ENCODE peak calls at places on chromosomes 1 and 21, in ten cellular contexts. K is astrocyte of the spinal cord, U is right lobe of liver, P is bronchial epithelial cell, J is GM06990, Y is colonic mucosa, C is IMR-90, A is lower leg skin, V is astrocyte of the cerebellum, Z is tibial artery. O is an unnamed sample.

GRCh38 chr1:99886841-99887240 is 36.7 kb downstream of the AGL start:
- DNase-seq in K (peak), U (no peak), P (peak), J (no peak), Y (no peak), C (peak), A (no peak), V (no peak), Z (no peak), O (no peak)

GRCh38 chr1:110602466-110602865 is 3.7 kb downstream of the KCNA2 start:
- DNase-seq in K (no peak), U (no peak), P (no peak), J (no peak), Y (no peak), C (no peak), A (no peak), V (no peak), Z (no peak), O (no peak)

GRCh38 chr1:241482761-241483250 is 36.7 kb downstream of the FH start:
- DNase-seq in K (peak), U (no peak), P (peak), J (no peak), Y (no peak), C (peak), A (no peak), V (no peak), Z (no peak), O (peak)

GRCh38 chr1:168767885-168768584 is 39.0 kb upstream of the DPT start:
- DNase-seq in K (peak), U (no peak), P (peak), J (no peak), Y (no peak), C (peak), A (no peak), V (peak), Z (peak), O (peak)

GRCh38 chr1:15965228-15965767 is 10.6 kb downstream of the ZBTB17 start:
- DNase-seq in K (no peak), U (no peak), P (no peak), J (no peak), Y (no peak), C (peak), A (peak), V (no peak), Z (no peak), O (peak)

GRCh38 chr1:25134801-25135585 is 97.3 kb downstream of the SYF2 start:
- DNase-seq in K (no peak), U (no peak), P (no peak), J (no peak), Y (no peak), C (no peak), A (no peak), V (no peak), Z (peak), O (no peak)

GRCh38 chr21:34728479-34728878 is 59.7 kb downstream of the CLIC6 start:
- DNase-seq in K (no peak), U (no peak), P (no peak), J (no peak), Y (peak), C (no peak), A (no peak), V (no peak), Z (peak), O (no peak)

GRCh38 chr1:235051521-235051920 is 77.1 kb downstream of the TOMM20 start:
- DNase-seq in K (no peak), U (no peak), P (no peak), J (no peak), Y (no peak), C (no peak), A (no peak), V (no peak), Z (peak), O (no peak)

GRCh38 chr1:205417884-205418283 is 4.0 kb downstream of the LEMD1 start:
- DNase-seq in K (no peak), U (no peak), P (no peak), J (no peak), Y (no peak), C (no peak), A (peak), V (no peak), Z (no peak), O (no peak)

GRCh38 chr1:14140800-14141526 is 441.0 kb downstream of the PRDM2 start:
- DNase-seq in K (no peak), U (no peak), P (no peak), J (no peak), Y (no peak), C (no peak), A (no peak), V (peak), Z (peak), O (peak)

GRCh38 chr1:197393105-197393504 is 125.1 kb downstream of the CRB1 start:
- DNase-seq in K (no peak), U (no peak), P (no peak), J (no peak), Y (no peak), C (no peak), A (no peak), V (no peak), Z (no peak), O (no peak)

GRCh38 chr1:236774926-236775325 is 20.2 kb upstream of the MTR start:
- DNase-seq in K (no peak), U (no peak), P (peak), J (no peak), Y (no peak), C (peak), A (no peak), V (no peak), Z (no peak), O (peak)

GRCh38 chr1:67441183-67441582 is 11.0 kb upstream of the SERBP1 start:
- DNase-seq in K (peak), U (no peak), P (no peak), J (no peak), Y (no peak), C (peak), A (no peak), V (peak), Z (peak), O (peak)

GRCh38 chr1:226674892-226675719 is 64.0 kb downstream of the ITPKB start:
- DNase-seq in K (no peak), U (no peak), P (no peak), J (peak), Y (peak), C (no peak), A (no peak), V (no peak), Z (peak), O (no peak)

GRCh38 chr1:169892819-169893644 is 664 bp downstream of the SCYL3 start:
- DNase-seq in K (peak), U (peak), P (peak), J (no peak), Y (peak), C (peak), A (no peak), V (no peak), Z (peak), O (peak)

GRCh38 chr1:54965624-54966340 is 14.6 kb upstream of the TMEM61 start:
- DNase-seq in K (peak), U (no peak), P (peak), J (peak), Y (peak), C (peak), A (peak), V (no peak), Z (peak), O (peak)
- H3K4me3 ChIP-seq in K (no peak), U (no peak), P (no peak), J (no peak), Y (no peak), C (no peak), A (no peak), V (no peak), Z (no peak), O (no peak)

DNA sequence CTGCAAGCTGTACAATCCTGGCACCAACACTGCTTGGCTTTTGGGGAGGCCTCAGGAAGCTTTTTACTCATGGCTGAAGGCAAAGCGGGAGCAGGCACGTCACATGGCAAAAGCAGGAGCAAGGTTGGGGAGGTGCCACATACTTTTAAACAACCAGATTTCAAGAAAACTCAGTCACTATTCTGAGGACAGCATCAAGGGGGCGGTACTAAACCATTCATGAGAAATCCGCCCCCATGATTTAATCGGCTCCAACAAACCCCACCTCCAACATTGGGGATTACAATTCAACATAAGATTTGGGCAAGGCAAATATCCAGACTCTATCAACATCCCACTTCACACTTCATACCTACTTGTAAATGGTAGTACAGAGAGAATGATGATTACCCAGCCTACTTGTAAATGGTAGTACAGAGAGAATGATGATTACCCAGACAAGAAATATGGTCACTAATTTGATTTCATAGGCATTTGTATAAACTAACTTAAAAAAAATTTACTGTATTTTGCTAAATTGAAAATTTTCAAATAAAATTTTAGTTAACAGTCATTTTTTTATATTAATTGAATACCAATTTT is 24.9 kb downstream of the ATP5PF start:
- DNase-seq in K (no peak), U (no peak), P (no peak), J (no peak), Y (no peak), C (no peak), A (no peak), V (no peak), Z (no peak), O (no peak)
- TF ChIP-seq CTCF in K (no peak), U (no peak), P (no peak), J (no peak), Y (no peak), C (no peak), A (no peak), V (no peak), Z (no peak), O (no peak)

GRCh38 chr1:116503535-116504307 is 67.1 kb downstream of the CD58 start:
- DNase-seq in K (no peak), U (no peak), P (no peak), J (no peak), Y (no peak), C (no peak), A (peak), V (no peak), Z (no peak), O (no peak)
- H3K4me3 ChIP-seq in K (no peak), U (no peak), P (no peak), J (no peak), Y (no peak), C (no peak), A (no peak), V (no peak), Z (no peak), O (no peak)

GRCh38 chr1:9428601-9429368 is 110.5 kb upstream of the SLC25A33 start:
- DNase-seq in K (peak), U (peak), P (peak), J (peak), Y (peak), C (peak), A (peak), V (peak), Z (peak), O (peak)
- TF ChIP-seq CTCF in K (peak), U (peak), P (peak), J (no peak), Y (no peak), C (peak), A (no peak), V (peak), Z (no peak), O (peak)

DNA sequence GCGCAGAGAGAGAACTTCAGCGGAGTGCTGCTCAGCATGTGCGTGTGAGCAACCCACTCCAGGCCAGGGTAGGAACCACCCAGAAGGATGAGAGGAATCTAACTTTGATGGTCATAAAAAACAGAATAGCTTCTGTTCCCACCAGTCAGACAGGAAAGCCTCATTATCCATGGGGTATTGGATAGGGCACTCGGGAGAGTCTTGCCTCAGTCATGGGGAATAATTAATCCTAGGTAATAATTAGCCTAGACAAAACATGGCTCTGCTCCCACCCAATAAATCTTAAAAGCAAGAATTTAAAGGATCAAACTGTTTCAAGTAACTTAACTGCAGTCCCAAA is 35.3 kb downstream of the LDLRAD1 start:
- DNase-seq in K (no peak), U (no peak), P (no peak), J (no peak), Y (no peak), C (no peak), A (no peak), V (no peak), Z (no peak), O (no peak)
- H3K4me3 ChIP-seq in K (peak), U (peak), P (no peak), J (no peak), Y (peak), C (peak), A (no peak), V (peak), Z (peak), O (peak)

DNA sequence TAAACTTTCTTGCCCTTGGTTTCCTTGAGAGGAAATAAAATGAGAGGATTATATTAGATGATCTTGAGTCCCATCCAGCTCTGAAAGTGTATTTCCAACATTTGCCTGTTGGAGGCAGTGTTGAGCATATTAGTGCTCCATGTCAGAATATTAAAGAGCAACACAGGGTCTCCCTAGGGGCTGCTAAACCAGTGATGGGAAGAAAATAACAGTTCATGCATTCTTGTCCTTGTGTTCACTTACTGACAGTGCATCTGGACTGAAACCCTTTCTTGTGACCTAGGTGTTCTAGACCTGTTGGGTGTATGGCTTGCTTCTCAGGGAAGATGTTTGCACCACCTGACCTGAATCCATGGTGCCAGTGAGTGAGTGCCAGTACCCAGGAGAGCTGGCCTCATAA is 124.7 kb upstream of the KIAA0040 start:
- DNase-seq in K (no peak), U (no peak), P (no peak), J (no peak), Y (no peak), C (no peak), A (no peak), V (no peak), Z (no peak), O (no peak)
- TF ChIP-seq CTCF in K (peak), U (peak), P (peak), J (peak), Y (peak), C (no peak), A (no peak), V (no peak), Z (no peak), O (peak)

DNA sequence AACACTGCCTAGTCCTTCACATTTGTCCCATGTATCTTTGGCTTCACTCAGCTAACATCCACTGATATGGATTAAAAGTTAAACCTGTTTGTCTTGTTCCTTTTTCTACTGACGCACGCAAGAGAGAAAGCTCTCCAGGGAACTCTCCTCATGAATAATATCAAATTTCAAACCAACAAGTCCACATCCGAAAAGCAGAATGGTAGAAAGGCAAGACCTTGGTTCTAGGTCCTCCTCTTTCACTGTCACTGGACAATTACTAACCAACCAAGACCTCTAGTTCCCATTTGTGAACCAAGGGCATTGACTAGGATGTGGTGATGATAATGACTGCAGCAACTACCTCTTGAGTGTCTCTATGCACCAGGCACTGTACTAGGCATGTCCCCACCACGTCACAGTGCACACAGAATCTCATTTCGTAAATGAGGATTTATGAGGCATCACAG is 8.4 kb downstream of the PLPP3 start:
- DNase-seq in K (no peak), U (no peak), P (peak), J (no peak), Y (no peak), C (no peak), A (no peak), V (no peak), Z (no peak), O (peak)
- H3K4me3 ChIP-seq in K (no peak), U (no peak), P (no peak), J (no peak), Y (no peak), C (no peak), A (no peak), V (no peak), Z (no peak), O (no peak)

DNA sequence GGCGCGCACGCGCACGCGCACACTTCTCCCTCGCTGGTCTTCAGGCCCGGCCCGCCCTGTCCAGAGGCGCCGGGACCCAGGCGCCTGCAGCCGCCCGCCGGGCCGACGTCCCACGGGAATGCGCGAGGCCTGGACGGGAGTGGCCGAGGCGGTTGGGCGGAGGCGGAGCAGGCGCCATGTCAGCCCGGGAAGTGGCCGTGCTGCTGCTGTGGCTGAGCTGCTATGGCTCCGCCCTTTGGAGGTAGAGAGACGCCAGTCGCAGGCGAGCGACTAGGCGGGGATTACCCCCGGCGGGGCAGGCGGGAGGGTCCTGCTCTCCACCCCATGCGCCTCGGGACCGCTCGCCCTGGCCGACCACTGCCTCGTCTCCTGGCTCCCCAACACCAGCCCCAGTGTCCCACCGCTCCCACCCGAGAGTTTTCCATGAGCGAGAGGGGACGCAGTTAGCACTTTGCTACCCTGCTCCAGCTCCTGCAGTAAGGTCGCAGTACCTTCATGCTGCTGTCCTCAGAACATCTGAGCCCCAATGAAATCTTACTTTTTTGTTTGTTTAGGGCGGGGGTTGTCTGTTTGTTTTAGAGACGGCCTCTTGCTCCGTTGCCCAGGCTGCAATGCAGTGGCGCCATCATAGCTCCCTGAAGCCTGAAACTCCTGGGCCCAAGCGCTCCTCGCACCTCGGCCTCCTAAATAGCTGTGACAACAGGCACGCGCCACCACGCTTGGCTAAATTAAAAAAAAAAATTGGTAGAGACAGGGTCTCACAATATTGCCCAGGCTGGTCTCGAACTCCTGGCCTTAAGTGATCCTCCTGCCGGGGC is at the start of gene CATSPERE:
- DNase-seq in K (peak), U (peak), P (peak), J (peak), Y (peak), C (peak), A (peak), V (peak), Z (peak), O (peak)
- TF ChIP-seq CTCF in K (no peak), U (no peak), P (no peak), J (no peak), Y (no peak), C (no peak), A (no peak), V (no peak), Z (no peak), O (no peak)

DNA sequence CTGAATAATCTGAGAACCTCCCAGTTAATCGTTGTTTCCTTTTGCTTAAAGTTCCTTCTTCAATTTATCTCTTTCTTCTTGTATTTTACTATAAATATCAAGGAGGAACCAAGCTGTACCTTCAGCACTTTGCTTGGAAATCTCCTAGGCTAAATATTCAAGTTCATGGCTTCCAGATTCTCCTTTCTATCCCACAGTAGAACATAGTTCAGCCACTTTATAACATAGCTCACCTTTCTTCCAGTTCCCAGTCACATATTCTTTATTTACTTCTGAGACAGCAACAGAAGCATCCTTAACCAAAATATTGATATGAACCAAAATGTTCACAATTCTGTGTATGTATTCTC is 11.0 kb downstream of the ZMYM4 start:
- DNase-seq in K (no peak), U (no peak), P (no peak), J (no peak), Y (no peak), C (no peak), A (no peak), V (no peak), Z (no peak), O (no peak)
- H3K4me3 ChIP-seq in K (no peak), U (no peak), P (no peak), J (no peak), Y (no peak), C (no peak), A (no peak), V (no peak), Z (no peak), O (no peak)

GRCh38 chr1:17627239-17628052 is 87.9 kb downstream of the ARHGEF10L start:
- DNase-seq in K (no peak), U (no peak), P (no peak), J (no peak), Y (no peak), C (no peak), A (no peak), V (no peak), Z (no peak), O (no peak)

GRCh38 chr1:17630048-17630830 is 90.7 kb downstream of the ARHGEF10L start:
- DNase-seq in K (no peak), U (peak), P (no peak), J (no peak), Y (peak), C (no peak), A (peak), V (no peak), Z (peak), O (peak)

GRCh38 chr1:17631410-17631809 is 91.9 kb downstream of the ARHGEF10L start:
- DNase-seq in K (no peak), U (no peak), P (no peak), J (no peak), Y (no peak), C (no peak), A (no peak), V (no peak), Z (no peak), O (no peak)

GRCh38 chr1:17632106-17632505 is 92.6 kb downstream of the ARHGEF10L start:
- DNase-seq in K (no peak), U (no peak), P (no peak), J (no peak), Y (no peak), C (no peak), A (no peak), V (no peak), Z (no peak), O (no peak)

DNA sequence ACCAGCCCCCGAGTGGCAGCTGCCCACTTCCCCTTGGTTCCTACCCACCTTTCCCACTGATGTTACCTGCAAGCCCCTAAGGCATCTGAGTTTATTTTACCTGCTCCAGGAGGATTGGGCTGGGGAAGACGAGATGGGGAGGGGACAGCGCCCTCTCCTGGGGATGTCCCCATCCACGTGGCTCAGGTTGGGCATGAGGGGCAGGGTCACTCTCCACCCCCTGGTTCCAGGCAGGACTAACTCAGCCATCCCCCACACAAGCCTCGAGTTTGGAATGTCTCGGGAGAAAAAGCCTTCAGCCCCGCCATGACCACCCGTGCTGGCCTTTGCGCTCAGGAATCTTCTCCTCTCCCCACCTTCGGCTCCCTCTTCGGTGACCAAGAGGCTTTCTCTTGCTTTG is 90.0 kb downstream of the ARHGEF10L start:
- DNase-seq in K (no peak), U (no peak), P (no peak), J (no peak), Y (no peak), C (no peak), A (no peak), V (no peak), Z (no peak), O (no peak)
- TF ChIP-seq CTCF in K (peak), U (peak), P (peak), J (peak), Y (no peak), C (peak), A (no peak), V (peak), Z (peak), O (peak)